ENCODE peak calls at places on chromosomes 13 and 19, in five cellular contexts. G is IMR-90, Z is neuronal stem cell, E is H9, J is H1. P is an unnamed sample.

GRCh38 chr13:49811527-49811908 is 19.0 kb upstream of the KPNA3 start:
- DNase-seq in G (no peak), Z (no peak), E (no peak), J (no peak), P (no peak)

GRCh38 chr19:47274891-47275865 is 493 bp downstream of the INAFM1 start:
- DNase-seq in G (no peak), Z (no peak), E (no peak), J (no peak), P (peak)

GRCh38 chr13:53783466-53783865 is 754.9 kb downstream of the OLFM4 start:
- DNase-seq in G (no peak), Z (no peak), E (no peak), J (no peak), P (no peak)

GRCh38 chr19:40219721-40220276 is 1.6 kb upstream of the TTC9B start:
- DNase-seq in G (peak), Z (no peak), E (no peak), J (no peak), P (peak)

GRCh38 chr13:65843314-65843731 is 1386.8 kb downstream of the PCDH9 start:
- DNase-seq in G (no peak), Z (no peak), E (no peak), J (no peak), P (no peak)

GRCh38 chr13:80444240-80445015 is 103.5 kb upstream of the SPRY2 start:
- DNase-seq in G (no peak), Z (no peak), E (no peak), J (no peak), P (no peak)

GRCh38 chr19:38496603-38497487 is 63.4 kb downstream of the RYR1 start:
- DNase-seq in G (no peak), Z (no peak), E (no peak), J (no peak), P (no peak)

GRCh38 chr13:109162248-109163051 is 533.0 kb downstream of the MYO16 start:
- DNase-seq in G (no peak), Z (no peak), E (no peak), J (no peak), P (no peak)

GRCh38 chr19:6590458-6591319 is at the start of gene CD70:
- DNase-seq in G (no peak), Z (peak), E (peak), J (no peak), P (no peak)

GRCh38 chr13:48110930-48111721 is 16.2 kb upstream of the MED4 start:
- DNase-seq in G (no peak), Z (no peak), E (no peak), J (no peak), P (no peak)

GRCh38 chr19:1315470-1316166 is 29.9 kb downstream of the EFNA2 start:
- DNase-seq in G (peak), Z (no peak), E (peak), J (no peak), P (peak)

GRCh38 chr13:20472531-20472930 is 53.1 kb downstream of the CRYL1 start:
- DNase-seq in G (no peak), Z (no peak), E (no peak), J (no peak), P (no peak)

GRCh38 chr19:45681391-45682015 is 10.2 kb downstream of the SNRPD2 start:
- DNase-seq in G (peak), Z (peak), E (peak), J (no peak), P (peak)

GRCh38 chr13:64074989-64075474 is 2659.4 kb upstream of the PCDH20 start:
- DNase-seq in G (no peak), Z (no peak), E (no peak), J (no peak), P (no peak)

GRCh38 chr13:26047040-26047439 is 4.8 kb downstream of the SHISA2 start:
- DNase-seq in G (no peak), Z (no peak), E (no peak), J (no peak), P (no peak)

GRCh38 chr19:43797556-43797955 is 4.7 kb downstream of the LYPD5 start:
- DNase-seq in G (no peak), Z (no peak), E (no peak), J (no peak), P (no peak)

GRCh38 chr13:73045036-73045435 is 13.8 kb upstream of the KLF5 start:
- DNase-seq in G (no peak), Z (no peak), E (no peak), J (no peak), P (no peak)

GRCh38 chr19:57068921-57069697 is 50.7 kb upstream of the USP29 start:
- DNase-seq in G (no peak), Z (peak), E (no peak), J (no peak), P (no peak)

GRCh38 chr13:79861731-79862130 is 380.8 kb downstream of the NDFIP2 start:
- DNase-seq in G (no peak), Z (no peak), E (no peak), J (no peak), P (no peak)

GRCh38 chr13:99312493-99312883 is 5.3 kb upstream of the GPR183 start:
- DNase-seq in G (peak), Z (no peak), E (no peak), J (no peak), P (peak)

GRCh38 chr19:41844601-41845000 is at the start of gene LYPD4:
- DNase-seq in G (no peak), Z (no peak), E (peak), J (no peak), P (no peak)

GRCh38 chr19:40539070-40539469 is 37.6 kb upstream of the SHKBP1 start:
- DNase-seq in G (no peak), Z (no peak), E (no peak), J (no peak), P (peak)

GRCh38 chr13:24747248-24748151 is 16.5 kb upstream of the RNF17 start:
- DNase-seq in G (no peak), Z (peak), E (peak), J (no peak), P (peak)

GRCh38 chr19:7789447-7789846 is 26.4 kb downstream of the CLEC4M start:
- DNase-seq in G (no peak), Z (no peak), E (peak), J (no peak), P (no peak)

DNA sequence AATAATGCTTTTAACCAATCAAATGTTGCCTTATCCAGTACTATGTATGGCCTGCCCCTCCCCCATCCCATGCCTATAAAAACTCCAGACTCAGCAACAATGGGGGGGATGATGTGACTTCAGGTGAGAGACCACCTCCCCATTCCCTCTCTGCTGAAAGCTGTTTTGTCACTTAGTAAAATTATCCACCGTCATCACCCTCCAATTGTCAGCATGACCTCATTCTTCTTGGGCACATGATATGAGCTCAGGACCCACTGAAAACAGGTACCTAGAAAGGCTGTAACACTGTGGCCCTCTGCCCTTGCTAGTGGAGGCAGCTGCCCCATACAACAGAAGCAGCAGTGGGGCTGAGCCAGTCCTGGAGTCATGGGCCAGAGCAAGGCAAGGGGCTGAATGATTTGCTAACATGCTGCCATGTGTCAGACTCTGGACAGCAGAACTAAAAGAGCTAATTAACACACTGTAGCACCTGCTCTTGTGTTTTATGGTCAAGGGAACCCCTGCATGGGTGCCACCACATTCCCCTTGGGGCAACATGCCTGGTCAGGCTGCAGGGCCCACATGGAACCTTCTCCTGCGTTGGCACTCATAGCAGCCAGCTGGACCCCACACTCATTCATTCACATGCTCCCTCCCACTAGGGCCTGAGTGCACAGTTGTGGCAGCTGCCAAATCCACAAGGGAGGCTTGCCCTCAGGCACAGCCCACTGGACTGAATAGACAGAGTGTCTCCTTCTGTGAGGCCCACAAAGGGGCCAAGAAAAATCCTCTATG is 722.2 kb upstream of the PCDH20 start:
- DNase-seq in G (no peak), Z (no peak), E (no peak), J (no peak), P (no peak)
- H4K8ac ChIP-seq in G (no peak), Z (no peak), E (no peak), J (peak), P (no peak)

GRCh38 chr13:31894931-31895330 is 136.6 kb upstream of the FRY start:
- DNase-seq in G (no peak), Z (no peak), E (no peak), J (no peak), P (no peak)

GRCh38 chr13:31898383-31899071 is 133.0 kb upstream of the FRY start:
- DNase-seq in G (no peak), Z (no peak), E (no peak), J (no peak), P (no peak)

GRCh38 chr13:31896427-31896826 is 135.1 kb upstream of the FRY start:
- DNase-seq in G (peak), Z (no peak), E (no peak), J (no peak), P (peak)

GRCh38 chr13:31891472-31891871 is 140.1 kb upstream of the FRY start:
- DNase-seq in G (no peak), Z (no peak), E (no peak), J (no peak), P (no peak)

DNA sequence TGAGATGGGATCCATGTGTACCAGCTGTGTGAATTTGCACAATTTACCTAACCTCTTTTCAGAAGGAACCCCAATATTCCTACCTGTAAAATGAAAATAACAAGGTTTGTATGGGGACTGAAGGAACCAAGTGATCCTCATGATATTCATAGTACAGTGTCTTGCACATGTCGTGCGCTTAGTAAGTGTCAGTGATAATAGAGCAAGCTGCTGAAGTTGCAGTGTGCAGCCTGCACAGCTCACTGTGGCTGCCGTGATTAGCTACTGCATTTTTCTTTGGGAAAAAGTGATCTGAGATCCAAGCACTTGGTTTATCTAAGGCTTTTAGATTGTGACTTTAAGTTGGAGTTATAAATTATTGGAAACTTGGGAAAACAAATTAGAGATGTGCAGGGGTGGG is 135.9 kb upstream of the FRY start:
- DNase-seq in G (no peak), Z (no peak), E (no peak), J (no peak), P (no peak)
- H3K9ac ChIP-seq in G (no peak), Z (no peak), E (no peak), J (no peak), P (no peak)

GRCh38 chr19:14345364-14345763 is 35.9 kb upstream of the ADGRE5 start:
- DNase-seq in G (no peak), Z (no peak), E (no peak), J (no peak), P (no peak)

GRCh38 chr19:14343286-14343685 is 38.0 kb upstream of the ADGRE5 start:
- DNase-seq in G (no peak), Z (no peak), E (no peak), J (no peak), P (no peak)

GRCh38 chr19:14337510-14337909 is 43.7 kb upstream of the ADGRE5 start:
- DNase-seq in G (no peak), Z (no peak), E (peak), J (no peak), P (peak)

GRCh38 chr19:14342809-14343208 is 38.4 kb upstream of the ADGRE5 start:
- DNase-seq in G (no peak), Z (no peak), E (peak), J (no peak), P (no peak)

DNA sequence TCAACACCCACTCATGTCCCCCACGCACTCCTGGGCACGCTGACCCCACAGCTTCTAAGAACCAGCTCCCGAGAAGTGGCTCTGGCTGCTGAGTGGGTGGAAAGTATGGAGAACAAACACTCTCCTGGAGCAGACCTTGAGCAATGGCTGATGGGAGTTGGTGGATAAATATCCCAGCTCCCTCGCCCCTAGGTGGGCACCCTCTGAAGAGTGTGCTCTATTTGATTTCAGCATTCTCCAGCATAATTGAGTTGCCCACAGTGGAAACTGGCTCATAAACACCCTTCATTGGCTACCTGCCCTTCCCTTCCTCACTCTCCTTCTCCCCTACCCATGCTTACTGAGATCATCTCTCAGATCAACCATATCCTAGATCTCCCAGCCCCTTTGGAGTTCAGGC is 41.5 kb upstream of the ADGRE5 start:
- DNase-seq in G (no peak), Z (no peak), E (no peak), J (no peak), P (no peak)
- H4K8ac ChIP-seq in G (no peak), Z (no peak), E (no peak), J (no peak), P (no peak)

GRCh38 chr19:29527500-29528328 is 1.9 kb downstream of the VSTM2B start:
- DNase-seq in G (no peak), Z (no peak), E (no peak), J (no peak), P (no peak)
- H3K9ac ChIP-seq in G (no peak), Z (no peak), E (no peak), J (no peak), P (no peak)

GRCh38 chr19:35544110-35544802 is 1.2 kb upstream of the TMEM147 start:
- DNase-seq in G (no peak), Z (no peak), E (no peak), J (no peak), P (no peak)

GRCh38 chr19:35543280-35544109 is 1.9 kb upstream of the TMEM147 start:
- DNase-seq in G (no peak), Z (no peak), E (no peak), J (no peak), P (no peak)

GRCh38 chr19:35546532-35546931 is 1.1 kb downstream of the TMEM147 start:
- DNase-seq in G (no peak), Z (no peak), E (no peak), J (no peak), P (no peak)

GRCh38 chr19:35545001-35545854 is at the start of gene TMEM147:
- DNase-seq in G (peak), Z (peak), E (peak), J (peak), P (peak)

GRCh38 chr19:35545855-35546381 is 492 bp downstream of the TMEM147 start:
- DNase-seq in G (no peak), Z (no peak), E (no peak), J (no peak), P (peak)
- H4K8ac ChIP-seq in G (peak), Z (no peak), E (no peak), J (peak), P (peak)

GRCh38 chr19:33393286-33394005 is 19.9 kb downstream of the CEBPG start:
- DNase-seq in G (no peak), Z (no peak), E (no peak), J (no peak), P (no peak)
- H3K9ac ChIP-seq in G (no peak), Z (peak), E (no peak), J (no peak), P (peak)